ENCODE peak calls at places on chromosome 22, in four cellular contexts. F, V, T and Z are unnamed samples. For H3K9me3, the result is how much of the 10 kb centered on the place peaks cover.

GRCh38 chr22:38570841-38571364 is 920 bp upstream of the DMC1 start:
- DNase-seq in T (peak), V (peak), F (peak), Z (peak)

GRCh38 chr22:49827853-49828598 is at the start of gene BRD1:
- DNase-seq in V (peak), T (peak), F (no peak), Z (peak)

GRCh38 chr22:46467006-46467405 is 70.4 kb downstream of the CELSR1 start:
- DNase-seq in V (no peak), T (no peak), F (no peak), Z (no peak)

GRCh38 chr22:43396321-43396933 is 15.4 kb upstream of the MPPED1 start:
- DNase-seq in T (peak), F (no peak), V (no peak), Z (no peak)

GRCh38 chr22:35400335-35400680 is 368 bp downstream of the MCM5 start:
- DNase-seq in T (peak), F (no peak), V (no peak), Z (no peak)

GRCh38 chr22:45009881-45010531 is at the start of gene PHF21B:
- DNase-seq in T (no peak), F (peak), V (peak), Z (no peak)

GRCh38 chr22:17726561-17727243 is 47.6 kb downstream of the BID start:
- DNase-seq in T (no peak), V (no peak), F (no peak), Z (no peak)

GRCh38 chr22:44411226-44412135 is 86.6 kb downstream of the RTL6 start:
- DNase-seq in V (no peak), T (peak), F (peak), Z (no peak)

GRCh38 chr22:43867839-43868652 is 5.7 kb upstream of the SULT4A1 start:
- DNase-seq in F (peak), V (peak), T (peak), Z (peak)

GRCh38 chr22:25564979-25565677 is 653 bp downstream of the GRK3 start:
- DNase-seq in V (peak), F (peak), T (peak), Z (peak)

GRCh38 chr22:33095661-33096060 is 37.5 kb upstream of the SYN3 start:
- DNase-seq in V (no peak), F (no peak), T (no peak), Z (no peak)

GRCh38 chr22:41407433-41407832 is 25.7 kb downstream of the TEF start:
- DNase-seq in V (no peak), F (no peak), T (no peak), Z (no peak)
- H3K4me3 ChIP-seq in V (no peak), F (no peak), T (no peak), Z (no peak)

GRCh38 chr22:29208502-29208862 is 2.8 kb downstream of the EMID1 start:
- DNase-seq in F (no peak), T (no peak), V (no peak), Z (no peak)

GRCh38 chr22:29209624-29209929 is 3.9 kb downstream of the EMID1 start:
- DNase-seq in F (no peak), V (no peak), T (no peak), Z (no peak)

GRCh38 chr22:29207562-29208501 is 2.1 kb downstream of the EMID1 start:
- DNase-seq in T (no peak), V (no peak), F (no peak), Z (no peak)

GRCh38 chr22:29207231-29207550 is 1.5 kb downstream of the EMID1 start:
- DNase-seq in F (no peak), V (no peak), T (no peak), Z (no peak)

GRCh38 chr22:29208879-29209623 is 3.4 kb downstream of the EMID1 start:
- DNase-seq in F (no peak), T (peak), V (no peak), Z (no peak)
- TF ChIP-seq POLR2A in F (no peak), T (no peak), V (no peak), Z (no peak)

GRCh38 chr22:48370508-48371325 is 1457.0 kb downstream of the BRD1 start:
- DNase-seq in F (peak), V (no peak), T (peak), Z (no peak)
- H3K9me3 ChIP-seq in F (under half), V (under half), T (under half), Z (under half)

GRCh38 chr22:30404307-30404706 is 7.5 kb downstream of the SEC14L2 start:
- DNase-seq in V (no peak), T (no peak), F (no peak), Z (no peak)
- H3K4me3 ChIP-seq in V (no peak), T (no peak), F (no peak), Z (no peak)

DNA sequence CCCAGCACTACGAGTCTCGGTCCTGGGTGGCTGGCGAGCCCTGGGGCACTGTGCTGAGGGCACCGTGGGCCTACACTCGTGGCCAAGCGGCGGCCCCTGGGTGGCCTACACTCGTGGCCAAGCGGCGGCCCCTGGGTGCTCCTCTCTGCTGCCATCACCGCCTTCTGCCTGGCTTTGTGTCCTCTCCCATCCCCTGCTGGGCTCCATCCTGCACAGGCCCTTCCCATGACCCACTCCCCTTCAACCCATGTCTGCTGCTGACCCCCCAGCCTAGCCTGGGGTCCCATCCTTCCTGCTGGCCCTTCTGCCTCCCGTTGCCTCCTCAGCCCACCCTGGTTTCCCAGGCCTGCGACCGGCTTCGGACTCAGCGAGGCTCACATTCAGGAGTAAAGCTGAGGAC is 87.4 kb upstream of the CLDN5 start:
- DNase-seq in V (no peak), T (no peak), F (no peak), Z (no peak)
- TF ChIP-seq POLR2A in V (no peak), T (no peak), F (no peak), Z (no peak)

DNA sequence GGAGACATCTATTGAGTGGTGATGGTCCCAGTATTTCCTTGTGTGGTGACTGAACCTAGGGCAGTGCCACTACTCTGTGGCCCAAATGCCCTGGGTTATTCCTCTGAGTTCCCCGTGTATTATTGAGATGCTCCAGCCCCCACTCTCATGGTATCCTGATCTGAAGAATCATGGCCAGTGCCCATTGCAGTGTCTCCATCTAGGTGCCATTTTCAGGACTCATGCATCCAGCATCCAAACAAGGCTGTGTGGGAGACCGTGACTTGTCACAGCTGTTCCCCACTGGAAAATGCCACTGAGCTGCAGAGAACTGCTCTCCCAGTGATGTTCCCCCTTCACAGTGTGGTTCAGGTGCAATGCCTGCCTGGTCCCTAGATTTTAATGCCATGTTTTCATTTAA is 24.7 kb downstream of the GGTLC2 start:
- DNase-seq in F (no peak), V (no peak), T (no peak), Z (no peak)
- H3K9me3 ChIP-seq in F (under half), V (under half), T (under half), Z (under half)

GRCh38 chr22:36860821-36861659 is at the start of gene NCF4:
- DNase-seq in V (peak), F (peak), T (peak), Z (peak)
- H3K4me3 ChIP-seq in V (no peak), F (no peak), T (peak), Z (no peak)

DNA sequence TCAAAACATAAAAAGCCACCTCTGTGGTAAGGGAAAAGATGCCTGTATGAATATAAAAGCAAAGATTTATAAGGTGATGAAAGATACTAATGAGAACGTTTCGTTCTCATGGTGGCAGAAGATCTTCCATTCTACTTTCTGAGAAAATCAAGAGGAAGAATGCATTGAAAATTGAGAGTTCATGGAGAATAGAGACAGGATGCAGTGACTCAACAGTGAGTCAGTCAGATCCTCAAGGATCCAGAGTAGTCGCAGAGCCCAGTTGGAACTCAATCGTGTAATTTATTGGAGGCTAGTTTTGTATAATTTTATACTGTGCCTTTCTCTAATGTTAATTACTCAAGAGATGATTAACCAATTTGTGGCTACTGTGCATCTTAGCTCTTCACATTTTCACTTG is 73.3 kb downstream of the ENTHD1 start:
- DNase-seq in T (no peak), F (no peak), V (no peak), Z (no peak)
- TF ChIP-seq POLR2A in T (no peak), F (no peak), V (no peak), Z (no peak)

DNA sequence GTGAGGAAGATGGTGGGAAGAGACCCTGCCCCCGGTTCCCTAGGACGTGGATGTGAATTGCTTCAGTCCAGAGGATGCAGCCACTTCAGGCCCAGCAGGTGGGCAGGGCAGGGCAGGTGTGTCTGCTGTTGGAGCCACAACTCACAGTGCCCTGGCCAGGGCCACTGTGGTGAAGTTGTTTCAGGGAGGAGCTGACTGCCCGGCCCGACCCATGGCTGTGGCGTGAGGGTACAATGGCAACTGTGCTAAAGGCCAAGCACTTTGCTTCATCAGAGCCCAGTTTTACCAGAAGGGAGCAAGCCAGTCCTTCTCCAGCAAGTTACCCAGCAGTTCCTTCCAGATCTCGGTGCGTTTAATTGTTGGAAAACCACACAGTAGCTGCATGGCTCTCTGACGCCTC is 1174.4 kb downstream of the BRD1 start:
- DNase-seq in F (no peak), T (no peak), V (no peak), Z (no peak)
- H3K9me3 ChIP-seq in F (under half), T (under half), V (under half), Z (under half)